ENCODE peak calls at places on chromosomes 4 and X, in four cellular contexts. E, Q, U and X are unnamed samples.

GRCh38 chr4:945274-946102 is 13.2 kb downstream of the TMEM175 start:
- DNase-seq in E (no peak), Q (no peak), U (no peak), X (no peak)

GRCh38 chrX:623599-624323 is 6.8 kb upstream of the SHOX start:
- DNase-seq in E (no peak), Q (no peak), U (no peak), X (no peak)

GRCh38 chrX:103531002-103531401 is 11.7 kb upstream of the RAB40A start:
- DNase-seq in E (no peak), Q (peak), U (no peak), X (no peak)

GRCh38 chr4:170226288-170226687 is 136.5 kb upstream of the AADAT start:
- DNase-seq in E (no peak), Q (no peak), U (no peak), X (no peak)

GRCh38 chr4:148054275-148054674 is 322.4 kb downstream of the ARHGAP10 start:
- DNase-seq in E (no peak), Q (no peak), U (no peak), X (no peak)

GRCh38 chr4:11471613-11472012 is 42.9 kb upstream of the HS3ST1 start:
- DNase-seq in E (peak), Q (peak), U (no peak), X (peak)

GRCh38 chr4:79684516-79684915 is 276.5 kb upstream of the GK2 start:
- DNase-seq in E (no peak), Q (no peak), U (no peak), X (no peak)

GRCh38 chr4:81137446-81137845 is 77.6 kb downstream of the PRKG2 start:
- DNase-seq in E (no peak), Q (peak), U (no peak), X (no peak)

GRCh38 chr4:184348311-184349233 is 125.8 kb downstream of the IRF2 start:
- DNase-seq in E (no peak), Q (peak), U (no peak), X (no peak)

GRCh38 chrX:55057691-55058249 is 17.1 kb upstream of the PAGE2B start:
- DNase-seq in E (peak), Q (peak), U (peak), X (peak)

GRCh38 chr4:6343950-6344408 is 74.3 kb downstream of the WFS1 start:
- DNase-seq in E (no peak), Q (no peak), U (no peak), X (no peak)

GRCh38 chrX:53374222-53374820 is 48.1 kb downstream of the SMC1A start:
- DNase-seq in E (no peak), Q (peak), U (no peak), X (no peak)

GRCh38 chr4:39078829-39079228 is 16.8 kb downstream of the KLHL5 start:
- DNase-seq in E (no peak), Q (no peak), U (no peak), X (no peak)

GRCh38 chr4:84491420-84491819 is 7.7 kb downstream of the NKX6-1 start:
- DNase-seq in E (no peak), Q (no peak), U (no peak), X (no peak)

GRCh38 chr4:8192748-8193738 is 6.0 kb upstream of the SH3TC1 start:
- DNase-seq in E (no peak), Q (peak), U (peak), X (no peak)

GRCh38 chr4:19224820-19225219 is 1026.9 kb upstream of the SLIT2 start:
- DNase-seq in E (no peak), Q (peak), U (peak), X (no peak)

GRCh38 chr4:71497078-71497477 is 158.3 kb downstream of the SLC4A4 start:
- DNase-seq in E (no peak), Q (no peak), U (no peak), X (no peak)

GRCh38 chr4:174709531-174709930 is 119.5 kb downstream of the GLRA3 start:
- DNase-seq in E (no peak), Q (peak), U (no peak), X (no peak)

GRCh38 chr4:14920237-14920636 is 82.0 kb upstream of the CPEB2 start:
- DNase-seq in E (no peak), Q (no peak), U (no peak), X (no peak)

GRCh38 chrX:68917799-68918198 is 89.0 kb downstream of the EFNB1 start:
- DNase-seq in E (no peak), Q (no peak), U (no peak), X (no peak)

GRCh38 chrX:3232262-3232950 is 114.0 kb downstream of the MXRA5 start:
- DNase-seq in E (no peak), Q (peak), U (no peak), X (no peak)

GRCh38 chr4:4299006-4299405 is 9.0 kb downstream of the ZBTB49 start:
- DNase-seq in E (no peak), Q (no peak), U (no peak), X (no peak)

GRCh38 chr4:7411896-7412585 is 22.7 kb downstream of the PSAPL1 start:
- DNase-seq in E (no peak), Q (no peak), U (no peak), X (no peak)

GRCh38 chrX:11626351-11626750 is 39.4 kb downstream of the ARHGAP6 start:
- DNase-seq in E (no peak), Q (no peak), U (no peak), X (no peak)

GRCh38 chrX:40279762-40280161 is 182.0 kb upstream of the BCOR start:
- DNase-seq in E (no peak), Q (no peak), U (no peak), X (no peak)

GRCh38 chrX:112211459-112211858 is 128.9 kb upstream of the TRPC5 start:
- DNase-seq in E (no peak), Q (no peak), U (no peak), X (no peak)

GRCh38 chr4:4875611-4876010 is 16.1 kb downstream of the MSX1 start:
- DNase-seq in E (no peak), Q (no peak), U (no peak), X (no peak)

GRCh38 chr4:117135634-117136354 is 50.4 kb upstream of the TRAM1L1 start:
- DNase-seq in E (no peak), Q (no peak), U (no peak), X (no peak)

GRCh38 chrX:2479420-2479780 is 21.4 kb downstream of the DHRSX start:
- DNase-seq in E (no peak), Q (no peak), U (no peak), X (no peak)

GRCh38 chrX:70476166-70476933 is 31.7 kb downstream of the DLG3 start:
- DNase-seq in E (no peak), Q (no peak), U (peak), X (no peak)